ENCODE peak calls at places on chromosomes 2 and 18, in ten cellular contexts. Y is right lobe of liver, W is spleen, F is breast epithelium, K is stomach, Z is endothelial cell of umbilical vein, T is prostate gland, R is Peyer's patch, E is A549, C is heart left ventricle. M is an unnamed sample.

GRCh38 chr2:144211826-144212225 is 308.1 kb downstream of the ZEB2 start:
- DNase-seq in Y (no peak), W (no peak), F (no peak), K (no peak), Z (no peak), T (no peak), R (no peak), E (no peak), C (no peak), M (no peak)

GRCh38 chr18:48824231-48824970 is 126.4 kb downstream of the SMAD7 start:
- DNase-seq in Y (no peak), W (peak; percentile 30), F (peak; percentile 15), K (peak; percentile 9), Z (no peak), T (no peak), R (peak; percentile 26), E (no peak), C (no peak), M (no peak)

GRCh38 chr2:109305494-109306187 is 176.6 kb downstream of the SH3RF3 start:
- DNase-seq in Y (no peak), W (no peak), F (no peak), K (no peak), Z (peak; percentile 32), T (no peak), R (no peak), E (no peak), C (no peak), M (no peak)

GRCh38 chr2:182682210-182682609 is 33.8 kb upstream of the DNAJC10 start:
- DNase-seq in Y (no peak), W (no peak), F (no peak), K (no peak), Z (no peak), T (no peak), R (no peak), E (no peak), C (no peak), M (no peak)

GRCh38 chr2:192195548-192196418 is 1.1 kb upstream of the TMEFF2 start:
- DNase-seq in Y (peak; percentile 21), W (peak; percentile 72), F (no peak), K (peak; percentile 25), Z (peak; percentile 43), T (no peak), R (no peak), E (peak; percentile 10), C (no peak), M (peak; percentile 38)

GRCh38 chr2:241074065-241074818 is 27.8 kb downstream of the MTERF4 start:
- DNase-seq in Y (no peak), W (no peak), F (no peak), K (no peak), Z (no peak), T (no peak), R (no peak), E (no peak), C (no peak), M (peak; percentile 9)

GRCh38 chr2:160419776-160420521 is 73.7 kb downstream of the RBMS1 start:
- DNase-seq in Y (no peak), W (no peak), F (no peak), K (no peak), Z (peak; percentile 49), T (no peak), R (no peak), E (no peak), C (no peak), M (no peak)

GRCh38 chr18:49021076-49021432 is 70.3 kb upstream of the SMAD7 start:
- DNase-seq in Y (no peak), W (peak; percentile 66), F (peak; percentile 31), K (no peak), Z (no peak), T (no peak), R (no peak), E (no peak), C (no peak), M (no peak)

GRCh38 chr2:239283288-239283945 is 117.4 kb downstream of the HDAC4 start:
- DNase-seq in Y (no peak), W (peak; percentile 72), F (peak; percentile 44), K (no peak), Z (no peak), T (no peak), R (peak; percentile 42), E (no peak), C (no peak), M (peak; percentile 11)

GRCh38 chr2:164257794-164258193 is 363.5 kb downstream of the GRB14 start:
- DNase-seq in Y (no peak), W (no peak), F (no peak), K (no peak), Z (no peak), T (no peak), R (no peak), E (no peak), C (no peak), M (no peak)

GRCh38 chr18:59823611-59824195 is 76.1 kb upstream of the PMAIP1 start:
- DNase-seq in Y (peak; percentile 47), W (no peak), F (no peak), K (peak; percentile 76), Z (peak; percentile 51), T (peak; percentile 65), R (peak; percentile 80), E (peak; percentile 66), C (peak; percentile 46), M (peak; percentile 90)

DNA sequence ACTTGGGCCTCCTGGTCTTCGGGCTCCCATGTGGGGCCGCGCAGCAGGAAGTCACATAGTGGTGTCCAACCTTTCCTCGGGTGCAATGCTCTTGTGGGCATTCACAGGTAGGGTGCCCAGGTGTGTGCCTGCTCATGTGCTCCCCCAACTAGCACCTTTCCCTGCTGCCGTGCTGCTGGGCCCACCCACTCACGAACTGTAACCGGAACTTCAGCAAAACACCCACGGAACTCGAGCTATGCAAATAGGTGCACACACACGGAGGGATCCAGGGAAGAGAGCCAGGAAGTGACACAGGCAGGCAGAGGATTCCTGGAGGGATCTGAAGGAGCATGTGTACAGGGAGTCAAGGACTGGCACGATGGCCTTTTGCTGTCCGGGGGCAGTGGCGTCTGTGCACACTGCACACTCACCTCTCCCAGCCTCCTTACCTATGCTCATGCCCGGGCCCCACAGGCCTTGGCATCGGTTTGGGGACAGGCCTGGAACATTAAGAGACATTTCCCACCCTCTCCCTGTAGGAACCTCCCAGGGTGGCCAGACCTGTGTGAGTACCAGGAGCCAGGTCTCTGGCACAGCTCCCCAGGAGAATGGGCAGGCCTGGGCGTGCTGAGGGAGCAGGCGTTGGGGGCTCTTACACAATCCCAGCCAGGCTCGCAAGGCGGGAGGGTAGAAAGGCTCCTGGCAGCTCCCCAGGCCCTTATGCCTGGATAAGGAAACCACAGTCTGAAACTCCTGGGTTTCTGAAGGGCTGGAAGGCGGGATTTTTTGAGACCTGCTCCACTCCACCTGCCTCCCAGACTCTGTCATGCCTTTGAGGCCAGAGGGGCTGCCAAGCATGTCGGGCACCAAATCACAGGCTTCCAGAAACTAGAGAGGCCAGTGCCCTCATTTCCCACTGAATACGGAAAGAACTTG is 6.6 kb upstream of the PTMA start:
- DNase-seq in Y (peak; percentile 61), W (no peak), F (no peak), K (peak; percentile 86), Z (no peak), T (peak; percentile 94), R (no peak), E (no peak), C (no peak), M (no peak)
- TF ChIP-seq POLR2A in Y (no peak), W (no peak), F (no peak), K (no peak), Z (no peak), T (no peak), R (no peak), E (no peak), C (no peak), M (no peak)

DNA sequence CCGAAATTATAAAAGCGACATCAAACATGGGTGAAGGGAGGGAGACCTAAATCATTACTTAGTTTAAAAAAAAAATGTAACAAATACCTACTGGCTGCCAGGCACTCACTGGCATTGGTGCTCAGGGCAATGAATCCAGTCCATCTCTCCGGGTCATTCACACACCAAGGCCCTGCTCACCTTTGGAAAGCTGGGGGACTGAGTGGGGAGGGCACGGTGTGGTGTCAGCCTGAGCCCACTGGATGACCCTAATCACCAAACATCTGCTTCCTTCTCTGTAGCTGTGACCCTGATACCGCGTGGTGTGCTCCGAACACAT is 336 bp upstream of the DDX1 start:
- DNase-seq in Y (no peak), W (no peak), F (no peak), K (no peak), Z (no peak), T (no peak), R (no peak), E (no peak), C (no peak), M (no peak)
- H3K4me3 ChIP-seq in Y (peak overlapping the region; percentile 81), W (peak overlapping the region; percentile 94), F (peak overlapping the region; percentile 93), K (peak overlapping the region; percentile 95), Z (peak overlapping the region; percentile 96), T (peak overlapping the region; percentile 95), R (peak overlapping the region; percentile 92), E (peak overlapping the region; percentile 82), C (peak overlapping the region; percentile 82), M (peak overlapping the region; percentile 93)

DNA sequence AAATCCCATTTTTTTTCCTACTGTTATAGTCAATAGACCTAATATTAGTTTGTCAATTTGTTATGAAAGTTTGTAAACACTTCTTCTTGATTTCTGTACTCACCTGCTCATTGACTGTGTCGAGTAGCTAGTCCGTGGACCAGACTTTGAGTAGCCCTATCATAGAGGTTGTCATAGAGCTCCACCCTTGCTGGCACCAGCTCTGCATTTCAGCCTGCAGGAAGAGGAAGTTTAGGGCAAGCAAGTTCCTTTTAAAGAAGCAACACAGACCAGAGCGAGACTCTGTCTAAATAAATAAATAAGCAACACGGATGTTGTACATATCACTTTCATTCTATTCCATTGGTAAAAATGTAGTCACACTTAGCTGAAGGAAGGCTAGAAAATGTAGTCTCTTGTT is 74.0 kb downstream of the MCFD2 start:
- DNase-seq in Y (peak; percentile 18), W (no peak), F (no peak), K (peak; percentile 41), Z (no peak), T (no peak), R (peak; percentile 69), E (no peak), C (no peak), M (no peak)
- H3K9me3 ChIP-seq in Y (no peaks in the 10 kb centered on the region), W (no peaks in the 10 kb centered on the region), F (no peaks in the 10 kb centered on the region), K (no peaks in the 10 kb centered on the region), Z (no peaks in the 10 kb centered on the region), T (no peaks in the 10 kb centered on the region), R (no peaks in the 10 kb centered on the region), E (no peaks in the 10 kb centered on the region), C (no peaks in the 10 kb centered on the region), M (no peaks in the 10 kb centered on the region)

GRCh38 chr2:197207106-197207505 is 103.5 kb downstream of the ANKRD44 start:
- DNase-seq in Y (no peak), W (no peak), F (no peak), K (no peak), Z (no peak), T (no peak), R (no peak), E (no peak), C (no peak), M (no peak)

GRCh38 chr2:197204855-197205254 is 105.7 kb downstream of the ANKRD44 start:
- DNase-seq in Y (no peak), W (no peak), F (no peak), K (no peak), Z (no peak), T (no peak), R (no peak), E (no peak), C (no peak), M (no peak)

GRCh38 chr2:197207608-197208007 is 103.0 kb downstream of the ANKRD44 start:
- DNase-seq in Y (no peak), W (no peak), F (no peak), K (no peak), Z (no peak), T (no peak), R (no peak), E (no peak), C (no peak), M (no peak)

GRCh38 chr2:197208029-197208428 is 102.6 kb downstream of the ANKRD44 start:
- DNase-seq in Y (no peak), W (no peak), F (no peak), K (no peak), Z (no peak), T (no peak), R (no peak), E (no peak), C (no peak), M (no peak)

GRCh38 chr2:197205590-197206215 is 104.9 kb downstream of the ANKRD44 start:
- DNase-seq in Y (no peak), W (peak; percentile 80), F (no peak), K (peak; percentile 27), Z (no peak), T (no peak), R (peak; percentile 77), E (no peak), C (no peak), M (no peak)
- TF ChIP-seq POLR2A in Y (no peak), W (peak; percentile 4), F (no peak), K (no peak), Z (no peak), T (no peak), R (no peak), E (no peak), C (no peak), M (no peak)

M was measured in testis.